ENCODE peak calls at places on chromosomes 6 and 20, in five cellular contexts. One of them, this sample, is unnamed.

GRCh38 chr6:74891358-74891811 is 314.5 kb downstream of the COL12A1 start:
- DNase-seq in GM12878: no peak
- DNase-seq in HCT116: no peak
- DNase-seq in HepG2: no peak
- DNase-seq in SK-N-SH: no peak
- DNase-seq in this sample: no peak

GRCh38 chr6:15184441-15184861 is 61.4 kb upstream of the JARID2 start:
- DNase-seq in HepG2: no peak
- DNase-seq in GM12878: peak; percentile 15
- DNase-seq in HCT116: no peak
- DNase-seq in SK-N-SH: no peak
- DNase-seq in this sample: no peak

GRCh38 chr6:24387818-24388217 is 14.9 kb upstream of the MRS2 start:
- DNase-seq in HCT116: no peak
- DNase-seq in SK-N-SH: no peak
- DNase-seq in GM12878: no peak
- DNase-seq in HepG2: no peak
- DNase-seq in this sample: no peak

GRCh38 chr20:31593221-31594001 is 11.7 kb upstream of the ID1 start:
- DNase-seq in SK-N-SH: no peak
- DNase-seq in HCT116: peak; percentile 98
- DNase-seq in HepG2: peak; percentile 95
- DNase-seq in GM12878: no peak
- DNase-seq in this sample: no peak

GRCh38 chr20:33963756-33964155 is 30.0 kb upstream of the RALY start:
- DNase-seq in GM12878: no peak
- DNase-seq in SK-N-SH: no peak
- DNase-seq in HepG2: no peak
- DNase-seq in HCT116: no peak
- DNase-seq in this sample: no peak

GRCh38 chr20:49937023-49937929 is 1.1 kb downstream of the RNF114 start:
- DNase-seq in SK-N-SH: peak; percentile 48
- DNase-seq in HepG2: no peak
- DNase-seq in HCT116: no peak
- DNase-seq in GM12878: no peak
- DNase-seq in this sample: no peak

GRCh38 chr20:32315885-32316284 is 38.4 kb downstream of the KIF3B start:
- DNase-seq in SK-N-SH: no peak
- DNase-seq in HepG2: no peak
- DNase-seq in GM12878: no peak
- DNase-seq in HCT116: no peak
- DNase-seq in this sample: no peak

GRCh38 chr6:146935489-146935888 is 268.7 kb upstream of the STXBP5 start:
- DNase-seq in SK-N-SH: no peak
- DNase-seq in HCT116: no peak
- DNase-seq in HepG2: no peak
- DNase-seq in GM12878: no peak
- DNase-seq in this sample: no peak

GRCh38 chr6:127518710-127519468 is at the start of gene MTCL3:
- DNase-seq in HepG2: no peak
- DNase-seq in SK-N-SH: peak; percentile 76
- DNase-seq in HCT116: no peak
- DNase-seq in GM12878: no peak
- DNase-seq in this sample: no peak

DNA sequence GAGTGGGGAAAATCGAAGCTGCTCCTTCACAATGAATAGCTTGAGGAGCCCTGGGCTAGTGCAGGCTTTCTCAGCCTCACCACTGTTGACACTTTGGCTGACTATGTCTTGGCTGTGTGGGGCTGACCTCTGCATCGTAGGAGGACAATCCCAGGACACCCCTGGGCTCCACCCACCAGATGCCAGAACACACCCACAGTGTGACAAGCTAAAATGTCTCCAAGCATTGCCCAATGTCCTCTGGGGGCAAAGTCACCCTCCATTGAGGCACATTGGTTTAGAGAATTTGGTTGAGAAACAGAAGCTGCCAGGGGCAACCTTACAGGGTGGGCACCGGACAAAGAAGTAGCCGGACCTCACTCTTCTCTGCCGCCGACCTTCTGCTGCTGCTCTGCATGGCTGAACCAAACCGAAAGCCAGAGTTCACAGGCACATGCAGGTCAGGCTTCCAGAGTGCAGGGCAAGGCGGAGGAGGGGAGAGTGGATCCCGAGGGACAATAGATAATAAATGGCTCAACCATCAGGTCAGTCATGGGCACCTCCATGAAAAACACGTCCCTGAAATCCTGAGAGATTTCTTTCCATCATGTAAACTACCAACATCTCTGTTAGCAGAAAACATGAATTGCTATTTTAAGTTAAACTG is 189.0 kb downstream of the LRFN2 start:
- DNase-seq in HepG2: no peak
- DNase-seq in HCT116: no peak
- DNase-seq in GM12878: no peak
- DNase-seq in SK-N-SH: no peak
- DNase-seq in this sample: no peak
- H3K9ac ChIP-seq in HepG2: no peak overlapping the region
- H3K9ac ChIP-seq in HCT116: no peak overlapping the region
- H3K9ac ChIP-seq in GM12878: no peak overlapping the region
- H3K9ac ChIP-seq in SK-N-SH: no peak overlapping the region
- H3K9ac ChIP-seq in this sample: no peak overlapping the region

DNA sequence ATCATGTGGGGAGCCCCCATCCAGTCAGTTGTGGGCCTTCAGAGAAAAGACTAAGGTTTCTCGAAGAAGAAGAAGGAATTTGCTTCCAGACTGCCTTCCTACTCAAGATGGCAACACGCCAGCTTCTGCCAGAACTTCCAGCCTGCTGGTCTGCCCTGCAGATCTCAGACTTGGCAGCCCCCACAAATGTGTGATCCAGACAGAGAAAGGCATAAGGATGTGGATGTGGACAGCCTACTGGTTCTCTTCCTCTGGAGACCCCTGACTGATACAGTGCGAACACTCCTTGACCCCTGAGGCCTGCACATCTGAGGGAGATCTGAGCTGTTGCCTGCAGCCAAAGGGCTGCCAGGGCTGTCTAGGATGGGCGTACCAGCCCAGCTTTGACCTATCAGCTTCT is 8.6 kb downstream of the GABRR1 start:
- DNase-seq in HepG2: no peak
- DNase-seq in SK-N-SH: no peak
- DNase-seq in HCT116: no peak
- DNase-seq in GM12878: no peak
- DNase-seq in this sample: no peak
- TF ChIP-seq YY1 in HepG2: no peak
- TF ChIP-seq YY1 in SK-N-SH: no peak
- TF ChIP-seq YY1 in HCT116: no peak
- TF ChIP-seq YY1 in GM12878: no peak
- TF ChIP-seq YY1 in this sample: no peak

GRCh38 chr6:38495511-38495910 is 144.2 kb downstream of the BTBD9 start:
- DNase-seq in GM12878: no peak
- DNase-seq in HCT116: no peak
- DNase-seq in SK-N-SH: no peak
- DNase-seq in HepG2: no peak
- DNase-seq in this sample: no peak
- H3K9ac ChIP-seq in GM12878: no peak overlapping the region
- H3K9ac ChIP-seq in HCT116: no peak overlapping the region
- H3K9ac ChIP-seq in SK-N-SH: no peak overlapping the region
- H3K9ac ChIP-seq in HepG2: no peak overlapping the region
- H3K9ac ChIP-seq in this sample: no peak overlapping the region

DNA sequence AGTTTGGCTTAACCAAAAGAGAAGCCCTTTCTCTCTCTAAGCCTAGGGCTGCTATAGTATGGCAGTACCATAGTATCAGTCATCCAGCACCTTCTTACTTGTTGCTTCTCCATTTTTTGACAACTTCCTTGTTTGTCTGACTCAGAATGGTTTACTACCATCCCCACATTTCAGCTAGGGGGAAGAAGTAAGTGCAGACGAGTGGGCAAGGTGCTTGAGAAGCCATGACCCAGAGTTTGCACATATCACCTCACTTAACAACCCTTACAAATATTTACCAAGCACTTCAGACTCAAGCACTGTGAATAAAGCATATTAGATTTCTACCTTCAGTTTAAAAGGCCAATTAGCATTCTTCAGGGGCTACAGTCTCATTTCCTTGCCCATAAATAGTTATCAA is 289.9 kb upstream of the TSHZ2 start:
- DNase-seq in HepG2: no peak
- DNase-seq in SK-N-SH: no peak
- DNase-seq in GM12878: no peak
- DNase-seq in HCT116: no peak
- DNase-seq in this sample: no peak
- TF ChIP-seq YY1 in HepG2: no peak
- TF ChIP-seq YY1 in SK-N-SH: no peak
- TF ChIP-seq YY1 in GM12878: no peak
- TF ChIP-seq YY1 in HCT116: no peak
- TF ChIP-seq YY1 in this sample: no peak

GRCh38 chr6:41469951-41470340 is 76.2 kb upstream of the FOXP4 start:
- DNase-seq in SK-N-SH: no peak
- DNase-seq in HCT116: no peak
- DNase-seq in HepG2: no peak
- DNase-seq in GM12878: no peak
- DNase-seq in this sample: no peak
- H3K9ac ChIP-seq in SK-N-SH: no peak overlapping the region
- H3K9ac ChIP-seq in HCT116: peak overlapping the region; percentile 46
- H3K9ac ChIP-seq in HepG2: no peak overlapping the region
- H3K9ac ChIP-seq in GM12878: no peak overlapping the region
- H3K9ac ChIP-seq in this sample: peak overlapping the region; percentile 74

DNA sequence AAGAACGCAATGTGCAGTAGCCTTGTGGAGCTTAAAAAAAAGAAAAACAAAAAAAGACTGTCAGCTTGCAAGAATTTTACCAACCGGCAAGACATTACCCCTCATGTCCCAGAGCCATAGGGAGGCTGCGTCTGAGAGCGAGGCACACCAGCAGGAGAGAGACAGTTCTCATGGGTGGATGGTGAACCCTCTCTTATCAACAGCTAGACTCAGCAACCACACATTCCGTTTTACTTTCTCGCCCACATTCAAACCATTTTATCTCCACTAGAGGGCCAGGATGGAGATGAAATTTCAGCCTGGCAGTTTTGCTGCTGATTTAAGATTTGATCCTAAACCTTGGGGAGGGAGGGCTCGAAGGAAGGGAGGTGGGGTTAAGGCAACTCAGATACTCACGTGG is 247.0 kb downstream of the ATXN1 start:
- DNase-seq in GM12878: no peak
- DNase-seq in HCT116: no peak
- DNase-seq in HepG2: peak; percentile 28
- DNase-seq in SK-N-SH: peak; percentile 33
- DNase-seq in this sample: no peak
- TF ChIP-seq YY1 in GM12878: peak; percentile 41
- TF ChIP-seq YY1 in HCT116: no peak
- TF ChIP-seq YY1 in HepG2: no peak
- TF ChIP-seq YY1 in SK-N-SH: no peak
- TF ChIP-seq YY1 in this sample: no peak

DNA sequence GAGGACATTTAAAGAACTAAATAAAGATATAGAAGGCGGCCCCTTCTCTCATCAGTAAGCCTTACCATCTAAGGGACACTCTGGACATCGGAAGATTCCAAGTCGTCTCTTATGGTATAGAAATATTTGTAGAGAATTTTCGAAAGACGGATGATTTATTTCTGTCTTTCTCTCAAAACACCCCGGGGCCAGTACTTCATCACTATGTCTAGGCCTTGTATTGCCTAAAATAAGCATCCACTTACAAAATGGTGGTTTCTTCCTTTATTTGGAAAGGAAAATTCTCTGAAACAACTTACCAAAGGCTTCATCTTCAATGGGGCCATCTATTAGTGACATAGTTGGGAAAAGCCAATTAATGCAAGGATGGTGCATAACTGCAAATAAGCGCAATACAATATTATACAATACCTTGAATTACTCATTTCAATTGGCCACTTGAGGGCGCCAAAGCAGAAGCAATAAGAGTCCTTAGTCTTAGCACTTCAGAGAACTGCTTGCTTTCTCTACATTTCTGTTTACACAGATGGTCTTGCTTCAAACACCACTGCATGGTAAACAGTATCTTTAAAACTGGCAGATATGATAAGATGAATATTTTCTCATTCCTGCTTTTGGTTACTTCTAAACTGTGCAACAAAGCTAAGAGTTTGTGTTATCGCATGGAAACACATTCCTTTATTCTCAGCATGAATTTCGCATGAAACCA is 113.2 kb downstream of the VIP start:
- DNase-seq in GM12878: peak; percentile 8
- DNase-seq in SK-N-SH: peak; percentile 36
- DNase-seq in HepG2: peak; percentile 74
- DNase-seq in HCT116: peak; percentile 65
- DNase-seq in this sample: peak; percentile 27
- H3K9ac ChIP-seq in GM12878: no peak overlapping the region
- H3K9ac ChIP-seq in SK-N-SH: no peak overlapping the region
- H3K9ac ChIP-seq in HepG2: no peak overlapping the region
- H3K9ac ChIP-seq in HCT116: no peak overlapping the region
- H3K9ac ChIP-seq in this sample: no peak overlapping the region

GRCh38 chr6:168139121-168139520 is 60.1 kb upstream of the FRMD1 start:
- DNase-seq in GM12878: no peak
- DNase-seq in HepG2: no peak
- DNase-seq in SK-N-SH: no peak
- DNase-seq in HCT116: no peak
- DNase-seq in this sample: no peak
- TF ChIP-seq YY1 in GM12878: no peak
- TF ChIP-seq YY1 in HepG2: no peak
- TF ChIP-seq YY1 in SK-N-SH: no peak
- TF ChIP-seq YY1 in HCT116: no peak
- TF ChIP-seq YY1 in this sample: no peak

GRCh38 chr6:32815996-32816395 is 806 bp downstream of the HLA-DOB start:
- DNase-seq in HepG2: no peak
- DNase-seq in SK-N-SH: no peak
- DNase-seq in GM12878: peak; percentile 61
- DNase-seq in HCT116: no peak
- DNase-seq in this sample: no peak

GRCh38 chr6:32816746-32817204 is at the start of gene HLA-DOB:
- DNase-seq in SK-N-SH: no peak
- DNase-seq in GM12878: no peak
- DNase-seq in HCT116: peak; percentile 40
- DNase-seq in HepG2: no peak
- DNase-seq in this sample: no peak

GRCh38 chr6:32818867-32819266 is 2.1 kb upstream of the HLA-DOB start:
- DNase-seq in SK-N-SH: no peak
- DNase-seq in GM12878: no peak
- DNase-seq in HepG2: no peak
- DNase-seq in HCT116: no peak
- DNase-seq in this sample: no peak

GRCh38 chr6:32814145-32814544 is 2.7 kb downstream of the HLA-DOB start:
- DNase-seq in SK-N-SH: no peak
- DNase-seq in HCT116: no peak
- DNase-seq in GM12878: no peak
- DNase-seq in HepG2: no peak
- DNase-seq in this sample: no peak

DNA sequence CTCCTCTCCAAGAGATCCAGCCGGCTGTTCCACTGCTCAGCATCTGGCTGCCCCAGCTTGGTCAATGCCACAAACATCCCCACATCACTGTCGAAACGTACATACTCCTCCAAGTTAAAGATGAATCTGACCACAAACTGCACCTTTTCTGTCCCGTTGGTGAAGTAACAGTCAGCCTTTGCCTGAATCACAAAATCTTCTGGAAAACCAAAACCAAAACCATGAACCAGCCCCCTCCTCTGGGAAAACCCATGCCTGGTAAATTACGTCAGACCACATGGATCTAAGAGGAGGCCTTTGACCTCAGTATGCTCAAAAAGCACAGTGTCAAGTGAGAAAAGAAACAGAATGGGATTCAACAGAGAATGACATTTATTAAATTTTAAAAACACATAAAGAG is 1.7 kb downstream of the HLA-DOB start:
- DNase-seq in HepG2: no peak
- DNase-seq in SK-N-SH: no peak
- DNase-seq in GM12878: no peak
- DNase-seq in HCT116: no peak
- DNase-seq in this sample: no peak
- H3K9ac ChIP-seq in HepG2: no peak overlapping the region
- H3K9ac ChIP-seq in SK-N-SH: no peak overlapping the region
- H3K9ac ChIP-seq in GM12878: peak overlapping the region; percentile 89
- H3K9ac ChIP-seq in HCT116: no peak overlapping the region
- H3K9ac ChIP-seq in this sample: no peak overlapping the region

GRCh38 chr6:157994126-157994795 is 12.6 kb downstream of the SYNJ2 start:
- DNase-seq in GM12878: no peak
- DNase-seq in HCT116: no peak
- DNase-seq in SK-N-SH: no peak
- DNase-seq in HepG2: peak; percentile 69
- DNase-seq in this sample: no peak
- TF ChIP-seq YY1 in GM12878: no peak
- TF ChIP-seq YY1 in HCT116: no peak
- TF ChIP-seq YY1 in SK-N-SH: no peak
- TF ChIP-seq YY1 in HepG2: no peak
- TF ChIP-seq YY1 in this sample: no peak

This sample was measured in NT2/D1.